ENCODE peak calls at places on chromosome X, in nine cellular contexts. X, U, K, G, L, N, J, E and P are unnamed samples.

GRCh38 chrX:136646602-136647239 is 1.2 kb upstream of the CD40LG start:
- DNase-seq in J (no peak), L (no peak), G (no peak), U (no peak), E (no peak), K (no peak), N (no peak), X (no peak), P (peak)

GRCh38 chrX:23822397-23822796 is 39.4 kb downstream of the SAT1 start:
- DNase-seq in K (no peak), J (no peak), X (no peak), U (no peak), G (peak), E (no peak), N (no peak), L (no peak), P (no peak)

GRCh38 chrX:136437774-136438173 is 50.0 kb upstream of the BRS3 start:
- DNase-seq in U (no peak), X (no peak), G (no peak), N (no peak), E (no peak), L (no peak), K (no peak), J (no peak), P (no peak)

GRCh38 chrX:130828641-130829040 is 74.4 kb downstream of the ENOX2 start:
- DNase-seq in K (no peak), N (no peak), G (no peak), U (no peak), E (no peak), J (no peak), L (no peak), X (no peak), P (no peak)

GRCh38 chrX:47862680-47863079 is 26.0 kb downstream of the ZNF81 start:
- DNase-seq in G (no peak), K (no peak), X (no peak), L (no peak), N (no peak), J (no peak), U (no peak), E (no peak), P (no peak)

GRCh38 chrX:47807548-47807947 is 29.2 kb upstream of the ZNF81 start:
- DNase-seq in X (no peak), U (no peak), E (no peak), K (no peak), N (no peak), J (no peak), L (no peak), G (no peak), P (no peak)

GRCh38 chrX:150062292-150063137 is 124.2 kb upstream of the EOLA2 start:
- DNase-seq in K (no peak), N (no peak), J (no peak), E (peak), X (peak), L (no peak), G (peak), U (no peak), P (no peak)

GRCh38 chrX:40209951-40210617 is 112.3 kb upstream of the BCOR start:
- DNase-seq in U (no peak), X (no peak), E (no peak), G (no peak), N (no peak), J (no peak), K (no peak), L (no peak), P (no peak)

GRCh38 chrX:119482497-119483480 is 14.5 kb downstream of the SLC25A5 start:
- DNase-seq in X (peak), N (no peak), K (peak), G (peak), E (peak), L (peak), J (no peak), U (peak), P (peak)

GRCh38 chrX:17459008-17459407 is 84.0 kb downstream of the NHS start:
- DNase-seq in L (no peak), J (no peak), E (peak), G (no peak), N (no peak), X (peak), U (no peak), K (no peak), P (no peak)

GRCh38 chrX:140507982-140508305 is 3.1 kb upstream of the SOX3 start:
- DNase-seq in L (no peak), G (no peak), E (peak), K (no peak), J (no peak), U (peak), X (peak), N (no peak), P (no peak)

GRCh38 chrX:42143866-42144592 is 220.7 kb upstream of the CASK start:
- DNase-seq in J (no peak), L (no peak), N (no peak), K (no peak), E (no peak), U (no peak), G (no peak), X (no peak), P (no peak)

GRCh38 chrX:40644821-40645358 is 2.5 kb downstream of the CXorf38 start:
- DNase-seq in L (peak), U (no peak), K (no peak), G (no peak), N (no peak), X (peak), J (no peak), E (peak), P (peak)

GRCh38 chrX:23989689-23990088 is 37.3 kb downstream of the KLHL15 start:
- DNase-seq in L (no peak), K (no peak), N (no peak), E (no peak), J (no peak), X (no peak), G (no peak), U (no peak), P (no peak)

GRCh38 chrX:133018229-133018628 is 59.8 kb upstream of the HS6ST2 start:
- DNase-seq in N (no peak), X (no peak), L (no peak), G (no peak), E (no peak), K (no peak), U (no peak), J (no peak), P (no peak)

GRCh38 chrX:133980832-133981588 is 4.4 kb downstream of the GPC3 start:
- DNase-seq in X (no peak), E (peak), K (no peak), N (no peak), G (no peak), L (no peak), U (no peak), J (no peak), P (no peak)

GRCh38 chrX:122579521-122579920 is 604.6 kb upstream of the GRIA3 start:
- DNase-seq in L (no peak), X (no peak), K (no peak), E (no peak), J (no peak), U (no peak), N (no peak), G (no peak), P (no peak)

GRCh38 chrX:150525061-150525919 is 43.1 kb upstream of the MTM1 start:
- DNase-seq in K (peak), E (no peak), U (no peak), N (no peak), L (no peak), G (no peak), J (no peak), X (no peak), P (no peak)